ENCODE peak calls at places on chromosomes 7 and 10, in five cellular contexts. R, X, S, U and Y are unnamed samples. For H3K4me1, the result is how much of the 10 kb centered on the place peaks cover.

GRCh38 chr10:30058570-30059132 is 735 bp downstream of the JCAD start:
- DNase-seq in U (no peak), R (no peak), X (peak), S (peak), Y (peak)

GRCh38 chr10:119207713-119208552 is 562 bp downstream of the GRK5 start:
- DNase-seq in U (peak), S (peak), R (no peak), X (peak), Y (peak)

GRCh38 chr10:113709221-113709838 is 29.6 kb downstream of the CASP7 start:
- DNase-seq in U (no peak), X (no peak), R (no peak), S (no peak), Y (no peak)

GRCh38 chr10:74067373-74068370 is 69.8 kb downstream of the VCL start:
- DNase-seq in S (no peak), U (no peak), R (no peak), X (no peak), Y (no peak)

GRCh38 chr7:99955247-99955646 is 20.6 kb downstream of the AZGP1 start:
- DNase-seq in U (no peak), X (no peak), R (peak), S (no peak), Y (no peak)

GRCh38 chr10:74926791-74927585 is 100.6 kb downstream of the KAT6B start:
- DNase-seq in R (no peak), X (no peak), S (no peak), U (no peak), Y (no peak)

GRCh38 chr10:131852161-131852822 is 48.5 kb upstream of the PPP2R2D start:
- DNase-seq in S (no peak), R (no peak), X (no peak), U (peak), Y (peak)

GRCh38 chr10:81600185-81600584 is 274.8 kb upstream of the NRG3 start:
- DNase-seq in R (no peak), X (no peak), S (no peak), U (no peak), Y (no peak)

GRCh38 chr7:8157296-8157695 is 104.7 kb downstream of the ICA1 start:
- DNase-seq in S (no peak), X (no peak), R (no peak), U (no peak), Y (no peak)

GRCh38 chr10:119418401-119418800 is 124.1 kb downstream of the RGS10 start:
- DNase-seq in R (no peak), X (no peak), U (no peak), S (no peak), Y (no peak)

GRCh38 chr10:34061846-34062245 is 727.4 kb upstream of the NRP1 start:
- DNase-seq in U (no peak), S (no peak), X (no peak), R (no peak), Y (no peak)

GRCh38 chr7:108618056-108618455 is 48.4 kb downstream of the DNAJB9 start:
- DNase-seq in R (no peak), U (no peak), X (no peak), S (peak), Y (no peak)

GRCh38 chr7:16634292-16634738 is 11.2 kb downstream of the ANKMY2 start:
- DNase-seq in R (no peak), U (peak), X (no peak), S (no peak), Y (no peak)

GRCh38 chr7:101555269-101555920 is 73.7 kb downstream of the MYL10 start:
- DNase-seq in S (no peak), U (no peak), X (no peak), R (no peak), Y (peak)

GRCh38 chr7:155638366-155638765 is 6.1 kb upstream of the RBM33 start:
- DNase-seq in X (no peak), R (no peak), S (no peak), U (no peak), Y (no peak)

GRCh38 chr10:33032354-33033254 is 74.6 kb upstream of the ITGB1 start:
- DNase-seq in S (no peak), U (no peak), R (peak), X (no peak), Y (no peak)

GRCh38 chr10:99709480-99710229 is 22.3 kb downstream of the COX15 start:
- DNase-seq in R (no peak), U (no peak), S (peak), X (no peak), Y (no peak)

GRCh38 chr10:82394122-82394521 is 519.1 kb downstream of the NRG3 start:
- DNase-seq in U (no peak), R (no peak), S (no peak), X (peak), Y (no peak)

GRCh38 chr7:1101580-1102431 is 13.9 kb downstream of the GPER1 start:
- DNase-seq in S (no peak), R (no peak), X (no peak), U (no peak), Y (peak)
- TF ChIP-seq POLR2AphosphoS5 in S (no peak), R (no peak), X (no peak), U (no peak), Y (no peak)

DNA sequence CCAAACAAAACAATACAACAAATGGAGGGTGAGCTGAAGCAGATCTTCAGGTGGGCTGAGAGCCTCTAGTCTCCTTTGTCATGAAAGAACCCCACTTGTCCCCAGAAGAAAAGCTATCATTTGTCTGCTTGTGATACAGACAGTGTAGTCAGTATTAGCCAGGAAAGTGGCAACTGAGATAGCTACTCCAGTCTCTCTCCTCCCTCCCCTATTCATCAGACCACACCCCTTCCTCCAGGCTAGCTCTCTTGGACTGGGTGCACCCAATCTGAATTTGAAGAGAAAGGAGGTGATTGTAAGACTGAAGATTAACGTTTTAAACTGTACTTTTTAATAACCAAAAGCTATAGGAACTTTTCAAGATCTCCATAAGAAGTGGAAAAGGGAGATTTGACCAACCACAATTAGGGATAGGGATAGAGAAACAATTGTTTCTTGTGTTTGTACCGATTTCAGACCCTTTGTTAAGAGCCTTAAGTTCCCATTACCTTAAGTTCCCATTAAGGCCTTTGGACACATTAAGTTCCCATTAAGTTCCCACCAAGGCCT is 14.1 kb downstream of the BMPR1A start:
- DNase-seq in S (peak), U (no peak), R (no peak), X (no peak), Y (no peak)
- H3K4me1 ChIP-seq in S (half or more), U (half or more), R (under half), X (under half), Y (under half)

GRCh38 chr7:30888783-30889182 is 22.9 kb upstream of the AQP1 start:
- DNase-seq in U (peak), R (no peak), X (no peak), S (no peak), Y (no peak)
- TF ChIP-seq POLR2AphosphoS5 in U (no peak), R (no peak), X (peak), S (no peak), Y (no peak)

DNA sequence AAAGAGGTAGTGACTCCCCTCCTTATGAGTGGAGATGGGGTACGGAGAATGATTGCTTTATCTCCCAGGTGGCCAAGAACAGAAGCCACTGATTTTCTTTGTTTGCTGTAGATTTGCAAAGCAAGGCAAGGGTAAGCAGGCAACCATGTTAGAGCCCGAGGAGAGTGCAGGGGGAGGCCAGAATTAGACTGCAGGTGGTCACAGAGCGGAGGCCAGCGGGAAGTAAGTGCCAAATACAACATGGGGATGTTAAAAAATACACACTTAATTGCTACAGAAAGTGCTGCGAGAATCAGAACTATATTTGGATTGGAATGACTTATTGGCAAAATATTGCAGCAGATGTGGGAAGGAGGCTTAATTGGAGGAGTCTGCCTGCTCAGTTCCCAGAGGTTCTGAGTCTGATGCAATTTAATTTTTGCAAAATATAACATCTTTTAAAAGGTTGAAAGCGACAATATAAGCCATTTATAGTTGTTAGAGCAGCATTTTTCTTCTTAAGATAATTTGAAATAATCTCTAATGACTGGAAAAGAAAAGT is 49.7 kb upstream of the ADCY1 start:
- DNase-seq in R (no peak), X (no peak), S (no peak), U (no peak), Y (no peak)
- H3K4me1 ChIP-seq in R (under half), X (under half), S (under half), U (under half), Y (under half)

GRCh38 chr7:28433604-28434254 is 21.4 kb downstream of the CREB5 start:
- DNase-seq in R (no peak), U (no peak), S (peak), X (peak), Y (no peak)

GRCh38 chr7:28430626-28431025 is 18.3 kb downstream of the CREB5 start:
- DNase-seq in U (no peak), S (no peak), R (no peak), X (no peak), Y (no peak)

GRCh38 chr7:28434510-28434909 is 22.2 kb downstream of the CREB5 start:
- DNase-seq in R (no peak), U (no peak), S (no peak), X (no peak), Y (no peak)

GRCh38 chr7:28433039-28433438 is 20.7 kb downstream of the CREB5 start:
- DNase-seq in X (no peak), R (no peak), S (no peak), U (no peak), Y (no peak)

DNA sequence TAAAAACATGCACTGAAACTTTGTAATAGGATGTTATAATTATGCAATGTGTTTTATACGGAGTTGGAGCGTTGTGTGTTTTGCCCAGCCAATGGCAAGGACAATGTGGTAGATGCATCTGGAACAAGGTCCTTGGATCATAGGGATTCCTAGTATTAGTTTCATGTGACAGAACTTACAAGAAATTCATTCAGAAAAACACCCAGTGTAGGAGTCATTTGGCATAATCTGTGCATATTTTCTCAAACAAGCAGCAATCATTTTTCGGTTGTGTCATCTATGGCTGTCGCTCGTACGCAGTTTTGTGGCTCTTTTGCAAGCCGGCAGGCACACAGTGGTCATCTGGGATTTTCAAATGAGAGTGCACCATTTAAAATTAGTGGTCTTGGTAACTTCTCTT is 19.8 kb downstream of the CREB5 start:
- DNase-seq in X (no peak), U (peak), S (no peak), R (no peak), Y (no peak)
- TF ChIP-seq POLR2AphosphoS5 in X (no peak), U (no peak), S (no peak), R (no peak), Y (no peak)

GRCh38 chr10:79050896-79051555 is 17.7 kb upstream of the ZMIZ1 start:
- DNase-seq in U (peak), X (no peak), R (no peak), S (no peak), Y (peak)

GRCh38 chr10:79046991-79047874 is 21.5 kb upstream of the ZMIZ1 start:
- DNase-seq in R (no peak), X (no peak), U (peak), S (no peak), Y (peak)

GRCh38 chr10:79047875-79048638 is 20.7 kb upstream of the ZMIZ1 start:
- DNase-seq in S (no peak), X (peak), R (no peak), U (peak), Y (peak)

GRCh38 chr10:79049931-79050895 is 18.6 kb upstream of the ZMIZ1 start:
- DNase-seq in U (peak), X (no peak), R (no peak), S (no peak), Y (peak)

DNA sequence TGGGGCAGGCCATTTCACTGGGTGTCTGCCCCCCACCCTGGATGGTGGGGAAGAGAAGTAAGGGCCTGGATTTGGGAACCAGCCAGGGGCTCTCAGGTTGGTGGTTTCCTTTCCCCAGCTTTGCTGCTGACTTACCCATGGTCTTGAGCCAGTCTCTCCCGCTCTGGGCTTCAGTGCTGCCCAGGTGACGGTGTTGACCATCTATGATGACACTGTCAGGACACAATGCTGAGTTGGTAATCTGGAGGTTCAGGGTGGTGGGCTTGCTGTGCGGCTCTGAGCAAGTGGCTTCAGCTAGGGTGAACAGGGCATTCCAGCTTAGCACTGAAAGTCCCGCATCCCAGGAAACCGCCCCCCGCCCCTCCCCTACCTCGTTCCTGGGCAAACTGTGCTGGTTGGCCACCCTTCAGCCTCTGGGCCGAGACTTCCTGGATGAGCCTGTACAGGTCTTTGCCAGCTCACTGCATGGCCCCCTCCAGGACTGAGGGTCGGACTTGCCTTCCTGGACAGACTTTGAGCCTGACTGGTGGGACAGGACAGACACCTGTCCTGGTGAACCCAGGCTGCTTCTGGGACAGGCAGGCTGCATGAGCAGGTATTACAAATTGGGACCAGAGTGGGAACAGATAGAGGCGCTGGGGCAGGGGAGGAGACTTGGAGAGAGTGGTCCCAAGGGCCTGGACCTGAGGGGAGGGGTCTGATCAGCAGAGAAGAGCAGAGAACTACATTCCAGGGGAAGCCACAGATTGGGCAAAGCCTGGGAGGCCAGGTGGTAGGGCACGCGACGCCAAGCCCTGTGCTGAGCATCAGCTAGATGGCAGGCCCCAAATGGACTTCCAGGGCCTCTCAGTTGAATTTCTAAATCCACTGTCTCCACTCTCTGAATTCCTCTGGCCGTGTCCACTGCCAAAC is 19.9 kb upstream of the ZMIZ1 start:
- DNase-seq in X (no peak), U (peak), R (no peak), S (no peak), Y (peak)
- H3K4me1 ChIP-seq in X (half or more), U (under half), R (under half), S (under half), Y (half or more)